ENCODE peak calls at places on chromosomes 13 and 19, in seven cellular contexts. C is HTR-8/SVneo, D is omental fat pad, Q is M059J, F is fibroblast of the aortic adventitia, K is T-helper 1 cell, S is EL. G is an unnamed sample.

GRCh38 chr13:40666905-40667621 is 622 bp upstream of the FOXO1 start:
- DNase-seq in C (no peak), D (no peak), Q (peak; percentile 46), F (no peak), K (peak; percentile 14), S (no peak), G (peak; percentile 16)

GRCh38 chr19:8544168-8544567 is 30.2 kb upstream of the ZNF414 start:
- DNase-seq in C (no peak), D (no peak), Q (no peak), F (no peak), K (no peak), S (no peak), G (no peak)

GRCh38 chr19:48123907-48124675 is 13.5 kb upstream of the PLA2G4C start:
- DNase-seq in C (no peak), D (no peak), Q (peak; percentile 67), F (peak; percentile 90), K (no peak), S (peak; percentile 51), G (peak; percentile 84)

GRCh38 chr13:97951376-97951775 is 2.1 kb upstream of the IPO5 start:
- DNase-seq in C (no peak), D (no peak), Q (no peak), F (no peak), K (no peak), S (no peak), G (no peak)

GRCh38 chr13:46383383-46383782 is 3.7 kb downstream of the RUBCNL start:
- DNase-seq in C (no peak), D (no peak), Q (no peak), F (no peak), K (no peak), S (no peak), G (no peak)

GRCh38 chr19:45994456-45994988 is 745 bp upstream of the CCDC61 start:
- DNase-seq in C (no peak), D (no peak), Q (no peak), F (no peak), K (no peak), S (no peak), G (no peak)

GRCh38 chr13:99464441-99464949 is 36.8 kb upstream of the TM9SF2 start:
- DNase-seq in C (no peak), D (no peak), Q (no peak), F (peak; percentile 14), K (no peak), S (peak; percentile 23), G (no peak)

GRCh38 chr13:112012004-112012704 is 54.8 kb upstream of the SOX1 start:
- DNase-seq in C (no peak), D (no peak), Q (no peak), F (no peak), K (no peak), S (no peak), G (no peak)

GRCh38 chr13:46179576-46180368 is 2.2 kb downstream of the LCP1 start:
- DNase-seq in C (no peak), D (no peak), Q (no peak), F (no peak), K (peak; percentile 61), S (no peak), G (no peak)

GRCh38 chr19:35879770-35880317 is 11.5 kb downstream of the APLP1 start:
- DNase-seq in C (peak; percentile 88), D (peak; percentile 84), Q (peak; percentile 90), F (peak; percentile 83), K (peak; percentile 56), S (peak; percentile 89), G (peak; percentile 87)

GRCh38 chr13:108629988-108630387 is 577 bp downstream of the MYO16 start:
- DNase-seq in C (no peak), D (no peak), Q (no peak), F (no peak), K (no peak), S (no peak), G (no peak)

GRCh38 chr13:49759503-49759902 is 33.0 kb downstream of the KPNA3 start:
- DNase-seq in C (no peak), D (no peak), Q (no peak), F (no peak), K (no peak), S (no peak), G (no peak)